ENCODE peak calls at places on chromosome 15, in six cellular contexts. E is activated CD8-positive, alpha-beta memory T cell treated with anti-CD3 and anti-CD28 coated beads for 4 hours; Y is T-helper 1 cell; G is Kasumi-1; T is AML-193; U is Karpas-422. O is an unnamed sample.

GRCh38 chr15:60933914-60934885 is 294.9 kb downstream of the RORA start:
- DNase-seq in E (no peak), Y (no peak), G (no peak), T (no peak), U (no peak), O (no peak)

GRCh38 chr15:34613997-34614396 is 30.5 kb upstream of the GOLGA8B start:
- DNase-seq in E (no peak), Y (no peak), G (no peak), T (no peak), U (no peak), O (no peak)

GRCh38 chr15:83504365-83504764 is 57.2 kb downstream of the SH3GL3 start:
- DNase-seq in E (no peak), Y (no peak), G (no peak), T (no peak), U (no peak), O (no peak)

GRCh38 chr15:89002830-89003229 is 85.4 kb upstream of the ABHD2 start:
- DNase-seq in E (no peak), Y (no peak), G (no peak), T (no peak), U (no peak), O (no peak)

GRCh38 chr15:90883971-90884718 is at the start of gene FES:
- DNase-seq in E (no peak), Y (no peak), G (peak), T (peak), U (peak), O (no peak)

GRCh38 chr15:90352109-90352893 is at the start of gene ZNF774:
- DNase-seq in E (peak), Y (peak), G (peak), T (peak), U (peak), O (peak)

GRCh38 chr15:87672309-87672897 is 584.1 kb downstream of the NTRK3 start:
- DNase-seq in E (no peak), Y (no peak), G (no peak), T (no peak), U (no peak), O (no peak)

GRCh38 chr15:37046876-37047614 is 53.3 kb downstream of the MEIS2 start:
- DNase-seq in E (no peak), Y (no peak), G (no peak), T (no peak), U (no peak), O (no peak)

GRCh38 chr15:70149667-70150404 is 52.1 kb upstream of the TLE3 start:
- DNase-seq in E (no peak), Y (no peak), G (no peak), T (no peak), U (peak), O (no peak)

O was measured in central memory CD8-positive, alpha-beta T cell.